ENCODE peak calls at places on chromosome 16, in six cellular contexts. O is H1, T is Peyer's patch, M is MCF 10A, J is dorsolateral prefrontal cortex, N is OCI-LY7. D is an unnamed sample.

GRCh38 chr16:46948548-46949166 is 24.8 kb downstream of the DNAJA2 start:
- DNase-seq in O (no peak), T (no peak), M (no peak), J (no peak), N (no peak), D (no peak)

GRCh38 chr16:52488837-52489289 is 58.1 kb downstream of the TOX3 start:
- DNase-seq in O (no peak), T (no peak), M (no peak), J (no peak), N (no peak), D (no peak)

GRCh38 chr16:88479795-88480760 is 27.0 kb downstream of the ZFPM1 start:
- DNase-seq in O (no peak), T (peak), M (no peak), J (no peak), N (peak), D (no peak)

GRCh38 chr16:35140293-35140986 is 1681.0 kb downstream of the TP53TG3F start:
- DNase-seq in O (no peak), T (no peak), M (no peak), J (no peak), N (no peak), D (no peak)

GRCh38 chr16:72952404-72953301 is 95.3 kb downstream of the ZFHX3 start:
- DNase-seq in O (no peak), T (no peak), M (no peak), J (no peak), N (no peak), D (no peak)

GRCh38 chr16:82160226-82160625 is 9.8 kb downstream of the MPHOSPH6 start:
- DNase-seq in O (no peak), T (no peak), M (no peak), J (no peak), N (no peak), D (no peak)

GRCh38 chr16:379183-379960 is 2.4 kb downstream of the PGAP6 start:
- DNase-seq in O (peak), T (no peak), M (no peak), J (no peak), N (no peak), D (no peak)

GRCh38 chr16:15650698-15651161 is 685 bp downstream of the NDE1 start:
- DNase-seq in O (no peak), T (no peak), M (peak), J (no peak), N (peak), D (peak)

GRCh38 chr16:85812031-85812807 is 12.7 kb downstream of the COX4I1 start:
- DNase-seq in O (no peak), T (no peak), M (no peak), J (peak), N (no peak), D (no peak)

GRCh38 chr16:76390476-76390875 is 113.3 kb downstream of the CNTNAP4 start:
- DNase-seq in O (no peak), T (no peak), M (no peak), J (no peak), N (no peak), D (no peak)

GRCh38 chr16:11389631-11390565 is 44.6 kb downstream of the RMI2 start:
- DNase-seq in O (no peak), T (no peak), M (no peak), J (no peak), N (no peak), D (no peak)

GRCh38 chr16:46916980-46917379 is 32.8 kb downstream of the GPT2 start:
- DNase-seq in O (no peak), T (no peak), M (no peak), J (no peak), N (peak), D (no peak)

GRCh38 chr16:70738083-70738977 is 52.5 kb upstream of the MTSS2 start:
- DNase-seq in O (peak), T (no peak), M (peak), J (no peak), N (peak), D (no peak)

GRCh38 chr16:27363797-27364196 is 38.2 kb upstream of the IL21R start:
- DNase-seq in O (no peak), T (no peak), M (peak), J (no peak), N (no peak), D (no peak)

GRCh38 chr16:56477096-56477878 is 25.9 kb downstream of the OGFOD1 start:
- DNase-seq in O (no peak), T (no peak), M (peak), J (no peak), N (no peak), D (no peak)

GRCh38 chr16:85615014-85615851 is 2.1 kb downstream of the GSE1 start:
- DNase-seq in O (peak), T (peak), M (peak), J (no peak), N (no peak), D (no peak)

GRCh38 chr16:48300391-48300856 is 53.1 kb upstream of the ABCC11 start:
- DNase-seq in O (no peak), T (no peak), M (peak), J (no peak), N (no peak), D (no peak)

GRCh38 chr16:15509593-15510520 is 75.5 kb downstream of the BMERB1 start:
- DNase-seq in O (peak), T (no peak), M (no peak), J (no peak), N (no peak), D (no peak)

GRCh38 chr16:75929056-75929455 is 202.8 kb upstream of the CPHXL start:
- DNase-seq in O (no peak), T (no peak), M (no peak), J (no peak), N (no peak), D (no peak)

GRCh38 chr16:75246504-75247205 is 4.8 kb downstream of the BCAR1 start:
- DNase-seq in O (no peak), T (no peak), M (no peak), J (peak), N (no peak), D (no peak)

GRCh38 chr16:88922114-88922825 is 54.7 kb downstream of the CBFA2T3 start:
- DNase-seq in O (peak), T (peak), M (peak), J (no peak), N (no peak), D (no peak)

GRCh38 chr16:66682271-66682670 is 14.3 kb downstream of the CMTM4 start:
- DNase-seq in O (no peak), T (no peak), M (no peak), J (no peak), N (no peak), D (no peak)
- TF ChIP-seq CTCF in O (no peak), T (no peak), M (no peak), J (no peak), N (no peak), D (no peak)

GRCh38 chr16:17213974-17214373 is 256.8 kb downstream of the XYLT1 start:
- DNase-seq in O (no peak), T (no peak), M (no peak), J (no peak), N (no peak), D (no peak)

GRCh38 chr16:17206712-17207111 is 264.0 kb downstream of the XYLT1 start:
- DNase-seq in O (no peak), T (no peak), M (no peak), J (no peak), N (no peak), D (no peak)

GRCh38 chr16:17213025-17213424 is 257.7 kb downstream of the XYLT1 start:
- DNase-seq in O (no peak), T (no peak), M (no peak), J (no peak), N (no peak), D (no peak)

GRCh38 chr16:17215306-17215705 is 255.5 kb downstream of the XYLT1 start:
- DNase-seq in O (no peak), T (no peak), M (no peak), J (no peak), N (no peak), D (no peak)

DNA sequence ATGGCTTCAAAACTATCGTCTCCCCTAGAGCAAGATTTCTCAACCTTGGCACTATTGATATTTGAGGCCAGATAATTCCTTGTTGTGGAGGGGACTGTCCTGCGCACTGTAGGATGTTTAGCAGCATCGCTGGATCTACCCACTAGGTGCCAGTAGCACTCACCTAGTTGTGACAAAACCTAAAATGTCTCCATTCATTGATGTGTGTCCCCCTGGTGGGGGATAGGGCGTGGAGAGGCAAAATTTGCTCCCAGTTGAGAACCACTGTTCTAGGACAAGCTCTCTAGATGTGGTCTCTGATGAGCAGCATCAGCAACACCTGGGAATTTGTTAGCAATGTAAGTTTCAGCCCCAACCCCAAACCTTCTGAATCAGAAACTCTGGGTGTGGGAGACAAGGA is 259.0 kb downstream of the XYLT1 start:
- DNase-seq in O (peak), T (no peak), M (no peak), J (no peak), N (peak), D (no peak)
- TF ChIP-seq CTCF in O (peak), T (no peak), M (no peak), J (peak), N (peak), D (peak)

GRCh38 chr16:4159726-4160125 is 43.5 kb upstream of the ADCY9 start:
- DNase-seq in O (no peak), T (no peak), M (no peak), J (no peak), N (no peak), D (no peak)
- TF ChIP-seq CTCF in O (no peak), T (no peak), M (no peak), J (no peak), N (no peak), D (no peak)

DNA sequence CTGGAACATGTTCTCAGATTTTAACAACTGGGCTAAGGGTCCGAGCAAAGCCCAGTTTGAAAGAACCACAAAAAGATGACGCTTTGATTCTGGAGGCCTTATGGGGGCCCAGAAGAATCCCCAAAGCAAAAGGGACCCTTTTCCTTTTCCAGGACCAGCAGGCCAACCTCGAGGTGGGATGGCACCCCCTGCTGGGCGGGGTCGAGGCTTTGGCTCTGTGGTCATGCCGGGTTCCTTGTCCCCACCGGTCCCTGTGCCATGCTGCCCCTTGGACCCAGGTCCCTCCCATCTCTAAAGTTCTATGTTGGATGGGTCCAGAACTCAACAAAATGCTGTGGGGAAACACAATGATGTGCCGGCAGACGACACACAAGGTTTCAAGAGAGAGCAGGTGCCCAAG is 30.9 kb downstream of the TMEM204 start:
- DNase-seq in O (no peak), T (no peak), M (no peak), J (no peak), N (no peak), D (no peak)
- TF ChIP-seq CTCF in O (no peak), T (no peak), M (no peak), J (no peak), N (peak), D (no peak)

GRCh38 chr16:2911580-2912329 is at the start of gene FLYWCH1:
- DNase-seq in O (peak), T (peak), M (peak), J (peak), N (peak), D (peak)
- TF ChIP-seq CTCF in O (no peak), T (no peak), M (no peak), J (peak), N (no peak), D (no peak)

D was measured in natural killer cell.